ENCODE peak calls at places on chromosomes 3 and 15, in nine cellular contexts. N, Y, R, Q, E, B, O, T and I are unnamed samples.

GRCh38 chr3:119333773-119334492 is 39.8 kb downstream of the ARHGAP31 start:
- DNase-seq in N (no peak), Y (no peak), R (no peak), Q (no peak), E (no peak), B (no peak), O (no peak), T (no peak), I (no peak)

GRCh38 chr15:80070840-80071239 is 11.4 kb downstream of the ZFAND6 start:
- DNase-seq in N (no peak), Y (peak), R (no peak), Q (no peak), E (no peak), B (no peak), O (no peak), T (no peak), I (no peak)

GRCh38 chr3:154571827-154572226 is 141.8 kb upstream of the GPR149 start:
- DNase-seq in N (no peak), Y (no peak), R (no peak), Q (no peak), E (no peak), B (no peak), O (no peak), T (no peak), I (no peak)

GRCh38 chr3:191959876-191960418 is 499.0 kb downstream of the PYDC2 start:
- DNase-seq in N (no peak), Y (no peak), R (no peak), Q (no peak), E (no peak), B (no peak), O (no peak), T (peak), I (peak)

GRCh38 chr3:170999737-171000242 is 26.7 kb downstream of the SLC2A2 start:
- DNase-seq in N (no peak), Y (peak), R (no peak), Q (no peak), E (no peak), B (peak), O (no peak), T (peak), I (peak)

GRCh38 chr15:36605626-36606263 is 26.3 kb downstream of the CDIN1 start:
- DNase-seq in N (no peak), Y (no peak), R (no peak), Q (no peak), E (no peak), B (no peak), O (no peak), T (no peak), I (no peak)

GRCh38 chr15:89898628-89899302 is 5.0 kb upstream of the AP3S2 start:
- DNase-seq in N (no peak), Y (peak), R (no peak), Q (no peak), E (peak), B (no peak), O (no peak), T (peak), I (no peak)

GRCh38 chr3:107525101-107525953 is 2.6 kb downstream of the BBX start:
- DNase-seq in N (no peak), Y (peak), R (no peak), Q (no peak), E (peak), B (peak), O (peak), T (peak), I (no peak)

GRCh38 chr15:66293085-66293418 is 316 bp upstream of the DIS3L start:
- DNase-seq in N (no peak), Y (no peak), R (no peak), Q (no peak), E (no peak), B (no peak), O (no peak), T (no peak), I (no peak)

GRCh38 chr3:122513386-122514122 is 1.2 kb downstream of the KPNA1 start:
- DNase-seq in N (no peak), Y (peak), R (peak), Q (no peak), E (no peak), B (no peak), O (peak), T (peak), I (no peak)

GRCh38 chr3:172074578-172074977 is 35.2 kb downstream of the FNDC3B start:
- DNase-seq in N (no peak), Y (no peak), R (no peak), Q (no peak), E (peak), B (no peak), O (no peak), T (no peak), I (no peak)

GRCh38 chr15:51907136-51907862 is 64.3 kb downstream of the LEO1 start:
- DNase-seq in N (no peak), Y (no peak), R (peak), Q (no peak), E (no peak), B (peak), O (no peak), T (peak), I (peak)

GRCh38 chr15:79431636-79432344 is at the start of gene MINAR1:
- DNase-seq in N (no peak), Y (peak), R (no peak), Q (peak), E (no peak), B (no peak), O (peak), T (no peak), I (no peak)

GRCh38 chr3:65196663-65197062 is 508.9 kb upstream of the ADAMTS9 start:
- DNase-seq in N (no peak), Y (no peak), R (no peak), Q (no peak), E (no peak), B (no peak), O (no peak), T (no peak), I (peak)

GRCh38 chr3:45026038-45026437 is at the start of gene CLEC3B:
- DNase-seq in N (no peak), Y (peak), R (no peak), Q (peak), E (no peak), B (peak), O (no peak), T (no peak), I (no peak)

GRCh38 chr3:17290894-17291293 is 406.1 kb downstream of the PLCL2 start:
- DNase-seq in N (no peak), Y (no peak), R (no peak), Q (no peak), E (no peak), B (no peak), O (no peak), T (no peak), I (no peak)

GRCh38 chr3:42829083-42829627 is 19.9 kb downstream of the ACKR2 start:
- DNase-seq in N (no peak), Y (no peak), R (no peak), Q (no peak), E (no peak), B (peak), O (no peak), T (peak), I (no peak)

GRCh38 chr15:91104111-91104510 is 4.1 kb downstream of the SV2B start:
- DNase-seq in N (no peak), Y (no peak), R (peak), Q (no peak), E (no peak), B (no peak), O (no peak), T (peak), I (no peak)

GRCh38 chr15:98121957-98122356 is 161.5 kb downstream of the ARRDC4 start:
- DNase-seq in N (no peak), Y (no peak), R (no peak), Q (no peak), E (no peak), B (no peak), O (no peak), T (no peak), I (no peak)

GRCh38 chr3:42655980-42656679 is 2.6 kb downstream of the ZBTB47 start:
- DNase-seq in N (no peak), Y (peak), R (no peak), Q (no peak), E (no peak), B (no peak), O (no peak), T (peak), I (no peak)

GRCh38 chr15:68814596-68814995 is 6.1 kb downstream of the ANP32A start:
- DNase-seq in N (no peak), Y (no peak), R (no peak), Q (no peak), E (no peak), B (no peak), O (no peak), T (no peak), I (no peak)

GRCh38 chr3:41247590-41247989 is 48.3 kb downstream of the CTNNB1 start:
- DNase-seq in N (no peak), Y (no peak), R (no peak), Q (no peak), E (no peak), B (no peak), O (no peak), T (no peak), I (no peak)

GRCh38 chr15:57923311-57923710 is 142.2 kb downstream of the ALDH1A2 start:
- DNase-seq in N (no peak), Y (peak), R (no peak), Q (no peak), E (no peak), B (no peak), O (no peak), T (no peak), I (no peak)

GRCh38 chr3:4302747-4303146 is 422 bp upstream of the SETMAR start:
- DNase-seq in N (no peak), Y (no peak), R (no peak), Q (no peak), E (no peak), B (no peak), O (no peak), T (no peak), I (no peak)

GRCh38 chr3:174232658-174233429 is 626.3 kb upstream of the NAALADL2 start:
- DNase-seq in N (no peak), Y (no peak), R (no peak), Q (no peak), E (no peak), B (no peak), O (no peak), T (no peak), I (no peak)

GRCh38 chr15:31345606-31346366 is 19.2 kb downstream of the KLF13 start:
- DNase-seq in N (no peak), Y (no peak), R (no peak), Q (no peak), E (no peak), B (no peak), O (no peak), T (no peak), I (no peak)

GRCh38 chr15:74793135-74794028 is 11.5 kb downstream of the CSK start:
- DNase-seq in N (peak), Y (no peak), R (no peak), Q (no peak), E (peak), B (no peak), O (no peak), T (no peak), I (no peak)

GRCh38 chr3:55899887-55900286 is 412.8 kb upstream of the WNT5A start:
- DNase-seq in N (no peak), Y (peak), R (no peak), Q (no peak), E (no peak), B (no peak), O (no peak), T (no peak), I (no peak)

GRCh38 chr3:42229942-42230688 is 35.9 kb downstream of the CCK start:
- DNase-seq in N (no peak), Y (peak), R (peak), Q (peak), E (peak), B (no peak), O (peak), T (peak), I (no peak)

GRCh38 chr3:151879037-151879436 is 5.6 kb downstream of the SUCNR1 start:
- DNase-seq in N (no peak), Y (no peak), R (no peak), Q (no peak), E (no peak), B (no peak), O (no peak), T (no peak), I (no peak)

GRCh38 chr3:69864141-69864540 is 124.9 kb downstream of the MITF start:
- DNase-seq in N (no peak), Y (no peak), R (no peak), Q (no peak), E (no peak), B (no peak), O (no peak), T (no peak), I (no peak)

GRCh38 chr3:10563396-10563795 is 58.0 kb upstream of the ATP2B2 start:
- DNase-seq in N (no peak), Y (no peak), R (no peak), Q (no peak), E (no peak), B (no peak), O (no peak), T (no peak), I (no peak)

GRCh38 chr3:127097009-127097350 is 96.0 kb upstream of the PRR23E start:
- DNase-seq in N (no peak), Y (no peak), R (no peak), Q (no peak), E (no peak), B (no peak), O (no peak), T (no peak), I (no peak)

GRCh38 chr3:55272031-55272645 is 215.0 kb downstream of the WNT5A start:
- DNase-seq in N (no peak), Y (no peak), R (no peak), Q (no peak), E (no peak), B (no peak), O (no peak), T (no peak), I (no peak)